ENCODE peak calls at places on chromosomes 7 and 10, in eight cellular contexts. H, R, T, L, O, B, V and W are unnamed samples.

GRCh38 chr7:79304711-79305110 is 148.8 kb downstream of the MAGI2 start:
- DNase-seq in R (no peak), O (no peak), H (no peak), V (no peak), L (no peak), B (no peak), T (no peak), W (no peak)

GRCh38 chr10:126302831-126303230 is 85.4 kb downstream of the ADAM12 start:
- DNase-seq in L (no peak), B (no peak), R (no peak), H (no peak), T (no peak), O (no peak), V (no peak), W (no peak)

GRCh38 chr10:34916368-34916767 is 101.3 kb upstream of the PARD3 start:
- DNase-seq in V (no peak), H (no peak), O (peak; percentile 71), L (no peak), T (peak; percentile 78), R (no peak), B (peak; percentile 10), W (no peak)

GRCh38 chr10:127907411-127908105 is 655 bp downstream of the PTPRE start:
- DNase-seq in B (no peak), T (no peak), L (no peak), V (no peak), R (no peak), H (no peak), O (no peak), W (no peak)

GRCh38 chr10:107611101-107611500 is 446.6 kb upstream of the SORCS1 start:
- DNase-seq in V (no peak), H (no peak), L (no peak), O (no peak), R (no peak), B (no peak), T (no peak), W (no peak)

GRCh38 chr7:43879477-43879876 is 10.2 kb upstream of the MRPS24 start:
- DNase-seq in V (no peak), B (no peak), R (no peak), O (no peak), L (no peak), H (no peak), T (peak; percentile 44), W (no peak)

GRCh38 chr7:127396184-127396583 is 3.7 kb upstream of the ZNF800 start:
- DNase-seq in L (no peak), R (peak; percentile 60), V (peak; percentile 62), T (no peak), B (no peak), O (no peak), H (no peak), W (peak; percentile 90)

GRCh38 chr7:67267914-67268313 is 271.3 kb downstream of the TYW1 start:
- DNase-seq in R (no peak), V (no peak), H (no peak), T (no peak), O (no peak), B (no peak), L (no peak), W (no peak)

GRCh38 chr10:13970231-13970966 is 360.3 kb downstream of the FRMD4A start:
- DNase-seq in R (no peak), V (no peak), O (no peak), B (no peak), T (no peak), H (no peak), L (no peak), W (no peak)
- H3K4me3 ChIP-seq in R (no peak overlapping the region), V (no peak overlapping the region), O (no peak overlapping the region), B (no peak overlapping the region), T (no peak overlapping the region), H (no peak overlapping the region), L (no peak overlapping the region), W (no peak overlapping the region)

GRCh38 chr10:22672594-22673392 is 41.6 kb downstream of the PIP4K2A start:
- DNase-seq in H (no peak), O (no peak), V (no peak), L (no peak), T (no peak), R (no peak), B (no peak), W (no peak)
- H3K4me3 ChIP-seq in H (no peak overlapping the region), O (no peak overlapping the region), V (no peak overlapping the region), L (no peak overlapping the region), T (no peak overlapping the region), R (no peak overlapping the region), B (no peak overlapping the region), W (no peak overlapping the region)

GRCh38 chr7:36155811-36156361 is 2.8 kb downstream of the EEPD1 start:
- DNase-seq in T (no peak), R (peak; percentile 7), V (peak; percentile 68), O (no peak), L (no peak), B (no peak), H (no peak), W (no peak)
- H3K4me3 ChIP-seq in T (peak overlapping the region; percentile 85), R (peak overlapping the region; percentile 5), V (peak overlapping the region; percentile 96), O (peak overlapping the region; percentile 70), L (no peak overlapping the region), B (no peak overlapping the region), H (no peak overlapping the region), W (peak overlapping the region; percentile 29)

GRCh38 chr7:35691827-35692307 is 3.1 kb downstream of the HERPUD2 start:
- DNase-seq in R (peak; percentile 59), O (no peak), B (no peak), V (peak; percentile 38), T (no peak), H (peak; percentile 24), L (no peak), W (peak; percentile 41)
- H3K4me3 ChIP-seq in R (peak overlapping the region; percentile 87), O (no peak overlapping the region), B (peak overlapping the region; percentile 93), V (peak overlapping the region; percentile 23), T (peak overlapping the region; percentile 47), H (peak overlapping the region; percentile 98), L (no peak overlapping the region), W (peak overlapping the region; percentile 25)

GRCh38 chr10:27743736-27744477 is 1.7 kb downstream of the MKX start:
- DNase-seq in O (no peak), R (no peak), H (no peak), B (no peak), T (no peak), L (no peak), V (no peak), W (no peak)

GRCh38 chr10:27744478-27745379 is 890 bp downstream of the MKX start:
- DNase-seq in H (no peak), L (no peak), R (no peak), B (no peak), T (no peak), V (no peak), O (no peak), W (no peak)

GRCh38 chr10:27742195-27742925 is 3.3 kb downstream of the MKX start:
- DNase-seq in V (no peak), H (peak; percentile 63), B (peak; percentile 58), O (peak; percentile 69), T (peak; percentile 68), R (peak; percentile 81), L (no peak), W (peak; percentile 39)

GRCh38 chr10:27741173-27742091 is 4.2 kb downstream of the MKX start:
- DNase-seq in B (no peak), O (no peak), V (no peak), T (no peak), H (no peak), L (no peak), R (no peak), W (no peak)

DNA sequence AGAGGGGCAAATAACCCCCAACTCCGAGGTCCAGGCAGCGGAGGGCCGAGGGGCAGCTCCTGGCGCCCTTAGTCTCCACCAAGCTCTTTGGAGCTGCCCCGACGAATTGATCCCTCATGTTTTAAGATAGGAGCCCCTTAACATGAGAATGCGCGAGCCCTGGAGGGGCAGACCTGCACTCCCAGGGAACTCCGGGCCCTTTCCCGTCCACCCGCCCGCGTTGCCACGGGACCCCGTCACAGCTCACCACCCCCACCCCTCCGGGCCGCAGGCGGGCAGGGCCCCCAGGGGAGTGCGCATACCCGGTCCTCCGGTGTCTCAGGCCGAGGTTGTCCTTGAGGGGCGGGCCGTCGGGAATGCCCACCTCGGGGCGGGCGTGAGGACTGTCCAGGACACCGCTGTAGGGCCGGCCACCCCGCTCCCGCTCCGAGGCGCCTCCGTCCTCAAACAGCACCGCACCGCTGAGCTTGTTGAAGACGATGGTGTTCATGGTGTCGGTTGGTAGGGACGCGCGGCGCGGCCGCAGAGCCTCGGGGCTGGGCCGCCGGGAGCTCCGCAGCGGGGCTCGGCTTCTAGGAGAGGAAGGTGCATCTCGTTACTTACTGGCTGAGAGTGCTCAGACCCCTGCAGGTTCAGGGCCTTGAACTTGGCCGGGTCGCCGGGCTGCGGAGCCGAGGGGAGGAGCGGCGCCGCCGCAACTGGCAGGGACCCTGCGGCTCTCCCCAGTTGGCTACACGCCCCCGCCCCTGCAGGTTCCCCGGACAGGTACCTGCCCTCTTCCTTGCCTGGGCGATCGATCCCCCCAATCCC is 2.5 kb downstream of the MKX start:
- DNase-seq in R (no peak), L (no peak), T (no peak), B (no peak), H (no peak), V (no peak), O (no peak), W (no peak)
- H3K4me3 ChIP-seq in R (peak overlapping the region; percentile 66), L (peak overlapping the region; percentile 54), T (peak overlapping the region; percentile 57), B (peak overlapping the region; percentile 44), H (peak overlapping the region; percentile 80), V (no peak overlapping the region), O (peak overlapping the region; percentile 61), W (peak overlapping the region; percentile 34)